ENCODE peak calls at places on chromosome X, in six cellular contexts. B is GM23338; Q is neural crest cell; F is Calu3; U is activated naive CD8-positive, alpha-beta T cell treated with anti-CD3 and anti-CD28 coated beads, Interleukin-2, amount 10 ng/mL, durations not matched to agents 7 days and 5 days; S is tibial artery. G is an unnamed sample.
A peak's percentile ranks its signal among the peaks of the same experiment; 100 is the strongest.

GRCh38 chrX:126967225-126967624 is 147.7 kb downstream of the PRR32 start:
- DNase-seq in B (no peak), Q (no peak), F (no peak), U (no peak), S (no peak), G (no peak)

GRCh38 chrX:18616688-18617087 is 55.2 kb downstream of the RS1 start:
- DNase-seq in B (no peak), Q (no peak), F (peak; percentile 12), U (no peak), S (no peak), G (no peak)

GRCh38 chrX:137424679-137425078 is 141.2 kb upstream of the ZIC3 start:
- DNase-seq in B (peak; percentile 73), Q (no peak), F (no peak), U (no peak), S (no peak), G (no peak)

GRCh38 chrX:68072016-68072415 is 361.3 kb downstream of the OPHN1 start:
- DNase-seq in B (no peak), Q (no peak), F (no peak), U (no peak), S (no peak), G (no peak)

GRCh38 chrX:53071604-53072417 is 10.4 kb upstream of the TSPYL2 start:
- DNase-seq in B (peak; percentile 77), Q (no peak), F (peak; percentile 70), U (peak; percentile 60), S (peak; percentile 88), G (no peak)

GRCh38 chrX:56794404-56794803 is 65.4 kb downstream of the NBDY start:
- DNase-seq in B (no peak), Q (no peak), F (no peak), U (no peak), S (no peak), G (no peak)

GRCh38 chrX:1502241-1502640 is 34.7 kb downstream of the P2RY8 start:
- DNase-seq in B (no peak), Q (no peak), F (no peak), U (peak; percentile 25), S (no peak), G (no peak)

GRCh38 chrX:129779747-129780146 is at the start of gene SASH3:
- DNase-seq in B (no peak), Q (no peak), F (no peak), U (peak; percentile 67), S (peak; percentile 66), G (no peak)

GRCh38 chrX:123424546-123424945 is 240.5 kb downstream of the GRIA3 start:
- DNase-seq in B (no peak), Q (no peak), F (no peak), U (no peak), S (no peak), G (no peak)

GRCh38 chrX:119516157-119516702 is 48.0 kb downstream of the SLC25A5 start:
- DNase-seq in B (peak; percentile 79), Q (peak; percentile 20), F (peak; percentile 28), U (peak; percentile 39), S (no peak), G (no peak)

GRCh38 chrX:22081475-22082092 is 49.5 kb downstream of the PHEX start:
- DNase-seq in B (peak; percentile 78), Q (peak; percentile 62), F (peak; percentile 65), U (no peak), S (no peak), G (no peak)

GRCh38 chrX:10176121-10177003 is 19.6 kb downstream of the CLCN4 start:
- DNase-seq in B (no peak), Q (no peak), F (no peak), U (no peak), S (no peak), G (no peak)

GRCh38 chrX:118698516-118699247 is 28.7 kb upstream of the IL13RA1 start:
- DNase-seq in B (no peak), Q (no peak), F (no peak), U (no peak), S (no peak), G (no peak)

GRCh38 chrX:19389217-19389616 is 45.5 kb downstream of the PDHA1 start:
- DNase-seq in B (no peak), Q (no peak), F (no peak), U (no peak), S (no peak), G (no peak)

GRCh38 chrX:41167888-41168287 is 82.6 kb downstream of the USP9X start:
- DNase-seq in B (no peak), Q (no peak), F (no peak), U (no peak), S (no peak), G (no peak)

GRCh38 chrX:73977542-73978169 is 326.3 kb upstream of the ZCCHC13 start:
- DNase-seq in B (peak; percentile 23), Q (no peak), F (no peak), U (no peak), S (no peak), G (no peak)

GRCh38 chrX:104343408-104344129 is 88.8 kb upstream of the ESX1 start:
- DNase-seq in B (peak; percentile 91), Q (peak; percentile 66), F (peak; percentile 84), U (no peak), S (no peak), G (peak; percentile 33)

GRCh38 chrX:96707829-96708228 is 23.2 kb downstream of the DIAPH2 start:
- DNase-seq in B (no peak), Q (no peak), F (no peak), U (no peak), S (no peak), G (no peak)

GRCh38 chrX:84339507-84340364 is 151.7 kb upstream of the RPS6KA6 start:
- DNase-seq in B (peak; percentile 48), Q (no peak), F (no peak), U (no peak), S (no peak), G (no peak)

GRCh38 chrX:649166-649565 is 18.6 kb downstream of the SHOX start:
- DNase-seq in B (no peak), Q (no peak), F (no peak), U (no peak), S (no peak), G (no peak)

GRCh38 chrX:129318375-129318774 is 204.9 kb downstream of the SMARCA1 start:
- DNase-seq in B (peak; percentile 31), Q (peak; percentile 3), F (peak; percentile 1), U (no peak), S (no peak), G (peak; percentile 3)

GRCh38 chrX:63735882-63736281 is 49.1 kb downstream of the ARHGEF9 start:
- DNase-seq in B (no peak), Q (no peak), F (no peak), U (no peak), S (no peak), G (no peak)

GRCh38 chrX:99172958-99173357 is 1237.1 kb downstream of the PCDH19 start:
- DNase-seq in B (peak; percentile 29), Q (no peak), F (no peak), U (no peak), S (no peak), G (no peak)

GRCh38 chrX:135639066-135639815 is 74.2 kb upstream of the CT45A1 start:
- DNase-seq in B (no peak), Q (no peak), F (no peak), U (no peak), S (no peak), G (no peak)

GRCh38 chrX:19650996-19651395 is 135.7 kb upstream of the MAP3K15 start:
- DNase-seq in B (peak; percentile 1), Q (no peak), F (no peak), U (no peak), S (no peak), G (no peak)

GRCh38 chrX:95762716-95763115 is 921.9 kb upstream of the DIAPH2 start:
- DNase-seq in B (peak; percentile 48), Q (no peak), F (no peak), U (no peak), S (no peak), G (no peak)

GRCh38 chrX:154436597-154437397 is at the start of gene GDI1:
- DNase-seq in B (peak; percentile 70), Q (peak; percentile 45), F (peak; percentile 65), U (peak; percentile 79), S (peak; percentile 74), G (no peak)

GRCh38 chrX:110418220-110418856 is 59.7 kb downstream of the RTL9 start:
- DNase-seq in B (peak; percentile 64), Q (peak; percentile 39), F (peak; percentile 38), U (no peak), S (no peak), G (no peak)

GRCh38 chrX:7446815-7447214 is 298.9 kb upstream of the PUDP start:
- DNase-seq in B (no peak), Q (no peak), F (peak; percentile 16), U (no peak), S (no peak), G (no peak)

GRCh38 chrX:22053486-22053885 is 21.4 kb downstream of the PHEX start:
- DNase-seq in B (no peak), Q (no peak), F (no peak), U (no peak), S (no peak), G (no peak)

GRCh38 chrX:9562851-9563250 is 98.0 kb downstream of the TBL1X start:
- DNase-seq in B (no peak), Q (no peak), F (peak; percentile 30), U (no peak), S (no peak), G (peak; percentile 72)

GRCh38 chrX:20515841-20516461 is 249.2 kb upstream of the RPS6KA3 start:
- DNase-seq in B (no peak), Q (no peak), F (peak; percentile 22), U (peak; percentile 33), S (no peak), G (peak; percentile 69)

GRCh38 chrX:103674531-103675454 is 11.7 kb downstream of the MORF4L2 start:
- DNase-seq in B (peak; percentile 11), Q (no peak), F (no peak), U (no peak), S (no peak), G (no peak)

GRCh38 chrX:40077176-40077575 is 20.6 kb downstream of the BCOR start:
- DNase-seq in B (no peak), Q (no peak), F (no peak), U (no peak), S (no peak), G (no peak)

GRCh38 chrX:12901486-12901885 is 4.9 kb upstream of the TLR8 start:
- DNase-seq in B (peak; percentile 41), Q (peak; percentile 59), F (peak; percentile 76), U (peak; percentile 66), S (no peak), G (no peak)

GRCh38 chrX:38107028-38107427 is 100.7 kb downstream of the SYTL5 start:
- DNase-seq in B (no peak), Q (no peak), F (no peak), U (no peak), S (no peak), G (no peak)

G was measured in AG09309.